ENCODE peak calls at places on chromosome 18, in six cellular contexts. One of them, this sample, is unnamed.
A peak's percentile ranks its signal among the peaks of the same experiment; 100 is the strongest.

GRCh38 chr18:36199691-36200295 is 12.5 kb downstream of the MOCOS start:
- DNase-seq in stimulated activated naive CD8-positive, alpha-beta T cell treated with anti-CD3 and anti-CD28 coated beads, Interleukin-15, amount 100 ng/mL, for 72 hours: no peak
- DNase-seq in NCI-H1092: no peak
- DNase-seq in prostate gland: no peak
- DNase-seq in aorta: no peak
- DNase-seq in Daoy: no peak
- DNase-seq in this sample: no peak

GRCh38 chr18:76209597-76209996 is 285.4 kb downstream of the ZNF516 start:
- DNase-seq in Daoy: peak; percentile 74
- DNase-seq in prostate gland: no peak
- DNase-seq in NCI-H1092: no peak
- DNase-seq in aorta: no peak
- DNase-seq in stimulated activated naive CD8-positive, alpha-beta T cell treated with anti-CD3 and anti-CD28 coated beads, Interleukin-15, amount 100 ng/mL, for 72 hours: peak; percentile 24
- DNase-seq in this sample: no peak

GRCh38 chr18:58716046-58716766 is 44.9 kb downstream of the MALT1 start:
- DNase-seq in stimulated activated naive CD8-positive, alpha-beta T cell treated with anti-CD3 and anti-CD28 coated beads, Interleukin-15, amount 100 ng/mL, for 72 hours: no peak
- DNase-seq in Daoy: no peak
- DNase-seq in prostate gland: no peak
- DNase-seq in aorta: no peak
- DNase-seq in NCI-H1092: no peak
- DNase-seq in this sample: no peak

GRCh38 chr18:35935805-35936204 is 36.7 kb upstream of the RMP24 start:
- DNase-seq in NCI-H1092: no peak
- DNase-seq in prostate gland: no peak
- DNase-seq in stimulated activated naive CD8-positive, alpha-beta T cell treated with anti-CD3 and anti-CD28 coated beads, Interleukin-15, amount 100 ng/mL, for 72 hours: no peak
- DNase-seq in aorta: no peak
- DNase-seq in Daoy: no peak
- DNase-seq in this sample: no peak

GRCh38 chr18:9366126-9366714 is 31.6 kb downstream of the TWSG1 start:
- DNase-seq in Daoy: peak; percentile 27
- DNase-seq in stimulated activated naive CD8-positive, alpha-beta T cell treated with anti-CD3 and anti-CD28 coated beads, Interleukin-15, amount 100 ng/mL, for 72 hours: no peak
- DNase-seq in aorta: no peak
- DNase-seq in prostate gland: peak; percentile 88
- DNase-seq in NCI-H1092: peak; percentile 1
- DNase-seq in this sample: no peak

GRCh38 chr18:36809590-36810381 is 19.0 kb downstream of the TPGS2 start:
- DNase-seq in stimulated activated naive CD8-positive, alpha-beta T cell treated with anti-CD3 and anti-CD28 coated beads, Interleukin-15, amount 100 ng/mL, for 72 hours: peak; percentile 20
- DNase-seq in Daoy: peak; percentile 47
- DNase-seq in NCI-H1092: peak; percentile 73
- DNase-seq in aorta: no peak
- DNase-seq in prostate gland: peak; percentile 35
- DNase-seq in this sample: no peak

GRCh38 chr18:46731316-46731715 is 25.5 kb downstream of the ST8SIA5 start:
- DNase-seq in stimulated activated naive CD8-positive, alpha-beta T cell treated with anti-CD3 and anti-CD28 coated beads, Interleukin-15, amount 100 ng/mL, for 72 hours: no peak
- DNase-seq in Daoy: no peak
- DNase-seq in aorta: no peak
- DNase-seq in NCI-H1092: no peak
- DNase-seq in prostate gland: no peak
- DNase-seq in this sample: no peak

GRCh38 chr18:3150274-3150673 is 69.5 kb downstream of the MYOM1 start:
- DNase-seq in prostate gland: no peak
- DNase-seq in NCI-H1092: no peak
- DNase-seq in Daoy: no peak
- DNase-seq in stimulated activated naive CD8-positive, alpha-beta T cell treated with anti-CD3 and anti-CD28 coated beads, Interleukin-15, amount 100 ng/mL, for 72 hours: no peak
- DNase-seq in aorta: no peak
- DNase-seq in this sample: no peak

This sample was measured in right lobe of liver.